ENCODE peak calls at places on chromosomes 3 and 15, in ten cellular contexts. One of them, this sample, is unnamed.

GRCh38 chr15:95025924-95026728 is 794.8 kb downstream of the MCTP2 start:
- DNase-seq in mesendoderm: peak; percentile 72
- DNase-seq in SK-N-SH: peak; percentile 24
- DNase-seq in A549: peak; percentile 32
- DNase-seq in esophagus squamous epithelium: no peak
- DNase-seq in CD8-positive, alpha-beta memory T cell: no peak
- DNase-seq in neural progenitor cell: peak; percentile 79
- DNase-seq in body of pancreas: no peak
- DNase-seq in PC-3: peak; percentile 69
- DNase-seq in SJSA1: peak; percentile 54
- DNase-seq in this sample: no peak

GRCh38 chr3:129535075-129535474 is 6.6 kb downstream of the RHO start:
- DNase-seq in mesendoderm: no peak
- DNase-seq in SK-N-SH: no peak
- DNase-seq in A549: no peak
- DNase-seq in esophagus squamous epithelium: no peak
- DNase-seq in CD8-positive, alpha-beta memory T cell: no peak
- DNase-seq in neural progenitor cell: no peak
- DNase-seq in body of pancreas: no peak
- DNase-seq in PC-3: no peak
- DNase-seq in SJSA1: no peak
- DNase-seq in this sample: no peak

GRCh38 chr15:79978694-79979519 is 7.9 kb upstream of the BCL2A1 start:
- DNase-seq in mesendoderm: no peak
- DNase-seq in SK-N-SH: no peak
- DNase-seq in A549: no peak
- DNase-seq in esophagus squamous epithelium: no peak
- DNase-seq in CD8-positive, alpha-beta memory T cell: no peak
- DNase-seq in neural progenitor cell: no peak
- DNase-seq in body of pancreas: no peak
- DNase-seq in PC-3: no peak
- DNase-seq in SJSA1: no peak
- DNase-seq in this sample: no peak

GRCh38 chr15:95086543-95087252 is 855.3 kb downstream of the MCTP2 start:
- DNase-seq in mesendoderm: peak; percentile 62
- DNase-seq in SK-N-SH: no peak
- DNase-seq in A549: no peak
- DNase-seq in esophagus squamous epithelium: no peak
- DNase-seq in CD8-positive, alpha-beta memory T cell: no peak
- DNase-seq in neural progenitor cell: no peak
- DNase-seq in body of pancreas: no peak
- DNase-seq in PC-3: no peak
- DNase-seq in SJSA1: no peak
- DNase-seq in this sample: no peak

GRCh38 chr15:31811641-31812040 is 218.7 kb upstream of the CHRNA7 start:
- DNase-seq in mesendoderm: no peak
- DNase-seq in SK-N-SH: no peak
- DNase-seq in A549: no peak
- DNase-seq in esophagus squamous epithelium: no peak
- DNase-seq in CD8-positive, alpha-beta memory T cell: no peak
- DNase-seq in neural progenitor cell: no peak
- DNase-seq in body of pancreas: no peak
- DNase-seq in PC-3: no peak
- DNase-seq in SJSA1: no peak
- DNase-seq in this sample: no peak

GRCh38 chr15:95017950-95018349 is 786.6 kb downstream of the MCTP2 start:
- DNase-seq in mesendoderm: peak; percentile 90
- DNase-seq in SK-N-SH: peak; percentile 1
- DNase-seq in A549: no peak
- DNase-seq in esophagus squamous epithelium: no peak
- DNase-seq in CD8-positive, alpha-beta memory T cell: no peak
- DNase-seq in neural progenitor cell: no peak
- DNase-seq in body of pancreas: peak; percentile 68
- DNase-seq in PC-3: peak; percentile 8
- DNase-seq in SJSA1: peak; percentile 67
- DNase-seq in this sample: no peak

GRCh38 chr3:187291001-187291511 is 481 bp downstream of the MASP1 start:
- DNase-seq in mesendoderm: no peak
- DNase-seq in SK-N-SH: no peak
- DNase-seq in A549: no peak
- DNase-seq in esophagus squamous epithelium: no peak
- DNase-seq in CD8-positive, alpha-beta memory T cell: no peak
- DNase-seq in neural progenitor cell: peak; percentile 27
- DNase-seq in body of pancreas: peak; percentile 16
- DNase-seq in PC-3: no peak
- DNase-seq in SJSA1: no peak
- DNase-seq in this sample: no peak

GRCh38 chr3:189292667-189293478 is 121.1 kb downstream of the TPRG1 start:
- DNase-seq in mesendoderm: peak; percentile 28
- DNase-seq in SK-N-SH: no peak
- DNase-seq in A549: no peak
- DNase-seq in esophagus squamous epithelium: no peak
- DNase-seq in CD8-positive, alpha-beta memory T cell: no peak
- DNase-seq in neural progenitor cell: peak; percentile 55
- DNase-seq in body of pancreas: no peak
- DNase-seq in PC-3: peak; percentile 36
- DNase-seq in SJSA1: no peak
- DNase-seq in this sample: no peak

GRCh38 chr3:167559922-167560321 is 86.1 kb upstream of the SERPINI2 start:
- DNase-seq in mesendoderm: peak; percentile 23
- DNase-seq in SK-N-SH: no peak
- DNase-seq in A549: no peak
- DNase-seq in esophagus squamous epithelium: no peak
- DNase-seq in CD8-positive, alpha-beta memory T cell: no peak
- DNase-seq in neural progenitor cell: peak; percentile 4
- DNase-seq in body of pancreas: no peak
- DNase-seq in PC-3: no peak
- DNase-seq in SJSA1: no peak
- DNase-seq in this sample: no peak

GRCh38 chr3:194042947-194043346 is 93.0 kb upstream of the HES1 start:
- DNase-seq in mesendoderm: no peak
- DNase-seq in SK-N-SH: no peak
- DNase-seq in A549: peak; percentile 9
- DNase-seq in esophagus squamous epithelium: no peak
- DNase-seq in CD8-positive, alpha-beta memory T cell: no peak
- DNase-seq in neural progenitor cell: no peak
- DNase-seq in body of pancreas: no peak
- DNase-seq in PC-3: peak; percentile 89
- DNase-seq in SJSA1: peak; percentile 60
- DNase-seq in this sample: no peak

GRCh38 chr3:185767324-185767688 is 57.5 kb downstream of the IGF2BP2 start:
- DNase-seq in mesendoderm: no peak
- DNase-seq in SK-N-SH: no peak
- DNase-seq in A549: no peak
- DNase-seq in esophagus squamous epithelium: no peak
- DNase-seq in CD8-positive, alpha-beta memory T cell: no peak
- DNase-seq in neural progenitor cell: no peak
- DNase-seq in body of pancreas: no peak
- DNase-seq in PC-3: no peak
- DNase-seq in SJSA1: no peak
- DNase-seq in this sample: no peak

GRCh38 chr15:68262514-68263356 is 14.8 kb upstream of the FEM1B start:
- DNase-seq in mesendoderm: no peak
- DNase-seq in SK-N-SH: no peak
- DNase-seq in A549: no peak
- DNase-seq in esophagus squamous epithelium: no peak
- DNase-seq in CD8-positive, alpha-beta memory T cell: no peak
- DNase-seq in neural progenitor cell: no peak
- DNase-seq in body of pancreas: no peak
- DNase-seq in PC-3: no peak
- DNase-seq in SJSA1: no peak
- DNase-seq in this sample: no peak
- H3K4me1 ChIP-seq in mesendoderm: no peaks in the 10 kb centered on the region
- H3K4me1 ChIP-seq in SK-N-SH: no peaks in the 10 kb centered on the region
- H3K4me1 ChIP-seq in A549: no peaks in the 10 kb centered on the region
- H3K4me1 ChIP-seq in esophagus squamous epithelium: peaks cover 6% of the 10 kb centered on the region
- H3K4me1 ChIP-seq in CD8-positive, alpha-beta memory T cell: no peaks in the 10 kb centered on the region
- H3K4me1 ChIP-seq in neural progenitor cell: no peaks in the 10 kb centered on the region
- H3K4me1 ChIP-seq in body of pancreas: no peaks in the 10 kb centered on the region
- H3K4me1 ChIP-seq in PC-3: peaks cover 4% of the 10 kb centered on the region
- H3K4me1 ChIP-seq in SJSA1: no peaks in the 10 kb centered on the region
- H3K4me1 ChIP-seq in this sample: no peaks in the 10 kb centered on the region

DNA sequence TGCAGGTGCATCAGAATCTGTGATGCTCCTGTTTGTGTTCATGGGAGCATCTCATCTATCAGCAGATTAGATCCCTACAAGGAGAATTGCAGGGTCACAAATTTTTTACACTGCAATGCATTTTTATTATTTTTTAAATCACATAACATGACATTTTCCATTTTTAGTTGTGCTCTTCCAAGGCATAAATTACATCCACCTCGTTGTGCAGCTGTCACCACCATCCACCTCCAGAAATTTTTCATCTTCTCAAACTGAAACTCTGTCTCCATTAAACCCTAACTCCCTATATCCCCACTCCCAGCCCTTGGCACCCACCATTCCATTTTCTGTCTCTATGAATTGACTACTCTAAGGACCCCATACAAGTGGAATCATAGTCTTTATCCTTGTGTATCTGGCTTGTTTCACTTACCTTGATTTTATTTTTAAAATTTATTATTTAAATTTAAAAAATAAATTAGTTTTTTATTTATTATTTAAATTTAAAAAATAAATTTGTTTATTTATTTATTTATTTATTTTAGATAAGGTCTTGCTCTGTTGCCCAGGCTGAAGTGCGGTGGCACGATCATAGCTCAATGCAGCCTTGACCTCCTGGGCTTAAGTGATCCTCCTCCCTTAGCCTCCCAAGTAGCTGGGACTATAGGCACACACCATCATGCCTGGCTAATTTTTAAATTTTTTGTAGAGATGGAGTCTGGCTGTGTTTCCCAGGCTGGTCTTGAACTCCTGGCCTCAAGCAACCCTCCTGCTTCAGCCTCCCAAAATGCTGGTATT is 47.7 kb downstream of the FBLN2 start:
- DNase-seq in mesendoderm: no peak
- DNase-seq in SK-N-SH: no peak
- DNase-seq in A549: no peak
- DNase-seq in esophagus squamous epithelium: no peak
- DNase-seq in CD8-positive, alpha-beta memory T cell: no peak
- DNase-seq in neural progenitor cell: no peak
- DNase-seq in body of pancreas: peak; percentile 0
- DNase-seq in PC-3: no peak
- DNase-seq in SJSA1: no peak
- DNase-seq in this sample: no peak
- H3K4me1 ChIP-seq in mesendoderm: peaks cover 7% of the 10 kb centered on the region
- H3K4me1 ChIP-seq in SK-N-SH: no peaks in the 10 kb centered on the region
- H3K4me1 ChIP-seq in A549: peaks cover 14% of the 10 kb centered on the region
- H3K4me1 ChIP-seq in esophagus squamous epithelium: peaks cover 8% of the 10 kb centered on the region
- H3K4me1 ChIP-seq in CD8-positive, alpha-beta memory T cell: no peaks in the 10 kb centered on the region
- H3K4me1 ChIP-seq in neural progenitor cell: peaks cover 26% of the 10 kb centered on the region
- H3K4me1 ChIP-seq in body of pancreas: peaks cover 24% of the 10 kb centered on the region
- H3K4me1 ChIP-seq in PC-3: peaks cover 36% of the 10 kb centered on the region
- H3K4me1 ChIP-seq in SJSA1: no peaks in the 10 kb centered on the region
- H3K4me1 ChIP-seq in this sample: no peaks in the 10 kb centered on the region

DNA sequence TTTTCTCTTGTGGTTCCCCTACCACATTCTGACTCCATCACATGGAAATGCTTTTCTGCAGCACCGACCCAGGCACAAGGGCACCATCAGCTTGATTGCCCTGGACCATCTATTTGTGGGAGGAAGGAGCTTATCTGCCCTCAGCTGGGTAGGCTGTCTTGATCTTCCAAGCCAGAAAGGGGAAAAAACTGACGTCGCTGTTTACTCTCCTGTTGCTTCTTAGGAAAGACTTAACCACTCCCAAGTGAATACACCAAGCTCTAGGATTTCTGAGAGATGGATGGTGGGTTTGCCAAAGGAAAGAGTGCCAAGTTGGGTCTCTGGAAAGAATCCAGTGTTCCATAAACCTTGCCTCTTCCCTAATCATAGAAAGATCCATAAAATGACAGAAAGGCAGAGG is 4.0 kb downstream of the TNFAIP8L3 start:
- DNase-seq in mesendoderm: no peak
- DNase-seq in SK-N-SH: no peak
- DNase-seq in A549: no peak
- DNase-seq in esophagus squamous epithelium: no peak
- DNase-seq in CD8-positive, alpha-beta memory T cell: no peak
- DNase-seq in neural progenitor cell: no peak
- DNase-seq in body of pancreas: no peak
- DNase-seq in PC-3: no peak
- DNase-seq in SJSA1: no peak
- DNase-seq in this sample: no peak
- H3K4me1 ChIP-seq in mesendoderm: no peaks in the 10 kb centered on the region
- H3K4me1 ChIP-seq in SK-N-SH: no peaks in the 10 kb centered on the region
- H3K4me1 ChIP-seq in A549: peaks cover 4% of the 10 kb centered on the region
- H3K4me1 ChIP-seq in esophagus squamous epithelium: peaks cover 34% of the 10 kb centered on the region
- H3K4me1 ChIP-seq in CD8-positive, alpha-beta memory T cell: no peaks in the 10 kb centered on the region
- H3K4me1 ChIP-seq in neural progenitor cell: peaks cover 3% of the 10 kb centered on the region
- H3K4me1 ChIP-seq in body of pancreas: peaks cover 23% of the 10 kb centered on the region
- H3K4me1 ChIP-seq in PC-3: no peaks in the 10 kb centered on the region
- H3K4me1 ChIP-seq in SJSA1: peaks cover 6% of the 10 kb centered on the region
- H3K4me1 ChIP-seq in this sample: peaks cover 16% of the 10 kb centered on the region

DNA sequence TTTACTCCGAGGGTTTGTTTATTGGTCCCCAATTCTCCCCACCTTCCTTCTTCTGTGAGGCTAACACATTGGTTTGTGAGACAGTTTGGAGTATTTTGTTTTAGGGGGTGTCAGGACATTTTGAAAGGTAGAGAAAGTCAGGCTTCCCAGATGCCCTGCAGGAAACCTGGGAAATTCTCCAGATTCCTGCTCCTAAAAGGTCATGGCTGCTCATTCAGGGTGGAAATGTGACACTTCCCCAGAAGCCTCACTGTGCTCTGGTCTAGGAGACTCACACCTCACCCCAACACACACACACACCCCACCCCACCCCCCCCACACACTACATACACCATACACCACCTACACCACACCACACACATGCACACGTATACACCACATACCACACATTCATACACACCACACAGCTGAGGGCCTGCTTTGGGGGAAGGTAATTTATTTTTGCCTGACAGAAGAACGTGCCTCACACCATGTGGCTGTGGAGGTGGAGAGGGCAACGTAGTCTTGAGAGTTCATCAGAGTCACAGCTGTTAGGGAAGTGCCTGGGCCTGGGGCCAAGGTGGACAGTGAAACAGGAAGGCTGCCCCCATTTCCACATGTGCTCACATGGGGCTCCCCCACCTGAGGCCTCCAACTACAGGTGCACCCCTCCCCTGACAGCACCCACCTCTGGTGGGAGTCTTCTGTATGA is 40.4 kb upstream of the LIMD1 start:
- DNase-seq in mesendoderm: peak; percentile 90
- DNase-seq in SK-N-SH: no peak
- DNase-seq in A549: no peak
- DNase-seq in esophagus squamous epithelium: no peak
- DNase-seq in CD8-positive, alpha-beta memory T cell: no peak
- DNase-seq in neural progenitor cell: no peak
- DNase-seq in body of pancreas: peak; percentile 41
- DNase-seq in PC-3: no peak
- DNase-seq in SJSA1: no peak
- DNase-seq in this sample: no peak
- H3K4me1 ChIP-seq in mesendoderm: peaks cover 4% of the 10 kb centered on the region
- H3K4me1 ChIP-seq in SK-N-SH: peaks cover 36% of the 10 kb centered on the region
- H3K4me1 ChIP-seq in A549: peaks cover 28% of the 10 kb centered on the region
- H3K4me1 ChIP-seq in esophagus squamous epithelium: peaks cover 37% of the 10 kb centered on the region
- H3K4me1 ChIP-seq in CD8-positive, alpha-beta memory T cell: no peaks in the 10 kb centered on the region
- H3K4me1 ChIP-seq in neural progenitor cell: no peaks in the 10 kb centered on the region
- H3K4me1 ChIP-seq in body of pancreas: peaks cover 10% of the 10 kb centered on the region
- H3K4me1 ChIP-seq in PC-3: peaks cover 58% of the 10 kb centered on the region
- H3K4me1 ChIP-seq in SJSA1: peaks cover 42% of the 10 kb centered on the region
- H3K4me1 ChIP-seq in this sample: peaks cover 42% of the 10 kb centered on the region

This sample was measured in thoracic aorta.